ENCODE peak calls at places on chromosomes 5 and 9, in four cellular contexts. X is breast epithelium, I is ovary, C is stomach. T is an unnamed sample.
A peak's percentile ranks its signal among the peaks of the same experiment; 100 is the strongest.

GRCh38 chr9:40914772-40915659 is 213.5 kb downstream of the FOXD4L6 start:
- DNase-seq in C (no peak), I (no peak), X (no peak), T (no peak)

GRCh38 chr5:139446956-139447779 is 7.8 kb upstream of the DNAJC18 start:
- DNase-seq in X (no peak), I (no peak), C (no peak), T (no peak)

GRCh38 chr9:2711716-2712115 is 5.6 kb upstream of the KCNV2 start:
- DNase-seq in C (no peak), X (no peak), I (no peak), T (no peak)

GRCh38 chr5:133292300-133292699 is 240.5 kb downstream of the HSPA4 start:
- DNase-seq in C (no peak), I (no peak), X (no peak), T (no peak)

GRCh38 chr9:134556531-134557068 is 85.0 kb upstream of the COL5A1 start:
- DNase-seq in I (no peak), C (no peak), X (peak; percentile 46), T (no peak)

GRCh38 chr9:3480353-3480655 is 45.5 kb downstream of the RFX3 start:
- DNase-seq in C (no peak), I (no peak), X (no peak), T (no peak)

GRCh38 chr9:128540630-128541355 is 11.6 kb upstream of the SPTAN1 start:
- DNase-seq in C (no peak), X (no peak), I (no peak), T (no peak)

GRCh38 chr5:163596536-163596935 is 91.1 kb downstream of the MAT2B start:
- DNase-seq in X (no peak), C (no peak), I (no peak), T (no peak)

GRCh38 chr5:111772456-111772855 is 15.5 kb upstream of the NREP start:
- DNase-seq in C (no peak), X (no peak), I (no peak), T (no peak)

GRCh38 chr5:126477281-126477680 is 54.1 kb downstream of the GRAMD2B start:
- DNase-seq in I (no peak), C (no peak), X (no peak), T (no peak)

GRCh38 chr9:136438909-136439549 is 616 bp downstream of the INPP5E start:
- DNase-seq in C (no peak), I (no peak), X (no peak), T (peak; percentile 45)

GRCh38 chr5:143566139-143566538 is 162.7 kb upstream of the NR3C1 start:
- DNase-seq in I (no peak), C (no peak), X (no peak), T (no peak)

GRCh38 chr5:51652980-51653379 is 269.7 kb downstream of the ISL1 start:
- DNase-seq in X (no peak), I (no peak), C (no peak), T (no peak)

GRCh38 chr9:31574006-31574750 is 810.3 kb upstream of the ACO1 start:
- DNase-seq in X (no peak), C (no peak), I (no peak), T (no peak)

GRCh38 chr5:168346417-168346816 is 55.0 kb downstream of the WWC1 start:
- DNase-seq in C (peak; percentile 33), I (no peak), X (no peak), T (no peak)

GRCh38 chr5:141245250-141245717 is at the start of gene PCDHB15:
- DNase-seq in I (peak; percentile 56), C (no peak), X (no peak), T (peak; percentile 12)

GRCh38 chr5:157295247-157295646 is 29.3 kb downstream of the CYFIP2 start:
- DNase-seq in X (no peak), C (no peak), I (no peak), T (no peak)

GRCh38 chr5:122295138-122295537 is 16.9 kb upstream of the SNCAIP start:
- DNase-seq in I (no peak), X (no peak), C (no peak), T (no peak)

GRCh38 chr5:43839218-43839617 is 236.2 kb downstream of the NNT start:
- DNase-seq in I (no peak), C (no peak), X (no peak), T (no peak)

GRCh38 chr5:107408564-107408963 is 262.2 kb downstream of the EFNA5 start:
- DNase-seq in C (no peak), I (no peak), X (no peak), T (no peak)

GRCh38 chr9:136292591-136293448 is 11.1 kb downstream of the CCDC187 start:
- DNase-seq in C (peak; percentile 43), I (no peak), X (no peak), T (no peak)

GRCh38 chr9:136323420-136323819 is 3.9 kb upstream of the GPSM1 start:
- DNase-seq in C (no peak), X (no peak), I (no peak), T (no peak)

GRCh38 chr5:103362211-103362610 is 103.6 kb downstream of the MACIR start:
- DNase-seq in I (no peak), X (no peak), C (no peak), T (no peak)

GRCh38 chr9:89428901-89429890 is 68.7 kb downstream of the SEMA4D start:
- DNase-seq in X (no peak), I (no peak), C (no peak), T (peak; percentile 53)

GRCh38 chr5:10461041-10461440 is 19.4 kb downstream of the ROPN1L start:
- DNase-seq in X (no peak), I (no peak), C (no peak), T (no peak)
- H3K36me3 ChIP-seq in X (no peaks in the 10 kb centered on the region), I (no peaks in the 10 kb centered on the region), C (no peaks in the 10 kb centered on the region), T (no peaks in the 10 kb centered on the region)

GRCh38 chr5:150448353-150448752 is 1.2 kb downstream of the RPS14 start:
- DNase-seq in C (no peak), X (no peak), I (no peak), T (no peak)
- H3K4me1 ChIP-seq in C (peaks cover 32% of the 10 kb centered on the region), X (peaks cover 10% of the 10 kb centered on the region), I (peaks cover 3% of the 10 kb centered on the region), T (peaks cover 10% of the 10 kb centered on the region)

GRCh38 chr5:130321931-130322330 is 417.7 kb downstream of the CHSY3 start:
- DNase-seq in C (no peak), X (no peak), I (no peak), T (no peak)

GRCh38 chr5:130324953-130325671 is 420.8 kb downstream of the CHSY3 start:
- DNase-seq in I (no peak), C (no peak), X (no peak), T (no peak)

DNA sequence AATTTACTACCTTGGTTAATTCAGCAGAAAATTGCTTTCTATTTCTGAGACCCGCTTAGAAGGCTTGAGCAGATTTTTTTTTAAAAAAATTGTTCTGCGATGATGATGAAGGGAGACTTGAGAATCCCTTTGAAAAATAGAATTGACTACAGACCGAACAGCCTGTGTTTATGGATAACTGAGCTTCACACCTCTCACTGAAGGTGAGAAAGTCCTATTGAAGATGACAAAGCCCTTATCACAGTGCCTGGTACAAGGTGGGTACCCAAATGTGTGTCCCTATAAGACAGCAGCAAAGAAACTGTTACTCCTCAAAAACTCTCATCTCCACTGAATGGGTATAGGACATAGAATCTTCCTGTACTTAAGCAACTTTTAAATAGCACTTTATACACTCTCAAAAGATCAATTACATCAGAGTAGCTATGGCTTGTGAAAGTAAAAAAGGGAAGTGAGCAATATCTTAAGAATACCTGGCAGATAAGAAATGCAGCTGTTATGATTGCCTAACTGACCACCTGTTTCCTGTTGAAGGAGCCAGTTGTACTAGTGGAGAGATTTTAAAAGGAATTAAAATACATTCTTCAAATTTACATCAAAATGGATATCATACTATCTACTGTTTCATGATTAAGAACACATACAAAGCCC is 419.7 kb downstream of the CHSY3 start:
- DNase-seq in I (no peak), C (no peak), X (no peak), T (no peak)
- H3K9me3 ChIP-seq in I (no peaks in the 10 kb centered on the region), C (peaks cover 5% of the 10 kb centered on the region), X (no peaks in the 10 kb centered on the region), T (no peaks in the 10 kb centered on the region)

DNA sequence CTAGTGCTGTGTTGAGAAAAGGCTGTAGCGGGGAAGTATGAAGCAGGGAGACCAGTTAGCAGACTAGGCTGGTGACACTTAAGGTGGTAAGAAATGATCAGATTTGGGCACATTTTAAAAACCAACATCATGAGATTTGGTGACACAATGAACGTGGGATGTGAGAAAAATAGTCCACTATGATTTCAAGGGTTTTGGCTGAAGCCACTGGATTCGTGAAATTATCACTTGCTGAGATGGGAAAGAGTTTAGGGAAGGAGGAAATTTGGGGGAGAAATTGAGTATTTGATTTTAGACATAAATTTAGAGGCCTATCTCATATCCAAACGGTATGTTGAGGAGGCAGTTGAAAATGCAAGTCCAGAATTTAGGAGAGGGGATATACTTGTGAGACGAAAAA is 23.1 kb downstream of the SKP2 start:
- DNase-seq in C (no peak), I (no peak), X (no peak), T (no peak)
- H3K36me3 ChIP-seq in C (peaks cover 11% of the 10 kb centered on the region), I (no peaks in the 10 kb centered on the region), X (no peaks in the 10 kb centered on the region), T (peaks cover 50% of the 10 kb centered on the region)

GRCh38 chr5:34498582-34498981 is 157.5 kb upstream of the RAI14 start:
- DNase-seq in I (no peak), C (no peak), X (no peak), T (no peak)
- H3K4me1 ChIP-seq in I (peaks cover 5% of the 10 kb centered on the region), C (peaks cover 48% of the 10 kb centered on the region), X (peaks cover 9% of the 10 kb centered on the region), T (no peaks in the 10 kb centered on the region)

GRCh38 chr5:124240732-124241131 is 505.7 kb downstream of the ZNF608 start:
- DNase-seq in X (no peak), I (no peak), C (no peak), T (no peak)

GRCh38 chr5:124239572-124239971 is 506.9 kb downstream of the ZNF608 start:
- DNase-seq in C (no peak), X (no peak), I (no peak), T (no peak)

DNA sequence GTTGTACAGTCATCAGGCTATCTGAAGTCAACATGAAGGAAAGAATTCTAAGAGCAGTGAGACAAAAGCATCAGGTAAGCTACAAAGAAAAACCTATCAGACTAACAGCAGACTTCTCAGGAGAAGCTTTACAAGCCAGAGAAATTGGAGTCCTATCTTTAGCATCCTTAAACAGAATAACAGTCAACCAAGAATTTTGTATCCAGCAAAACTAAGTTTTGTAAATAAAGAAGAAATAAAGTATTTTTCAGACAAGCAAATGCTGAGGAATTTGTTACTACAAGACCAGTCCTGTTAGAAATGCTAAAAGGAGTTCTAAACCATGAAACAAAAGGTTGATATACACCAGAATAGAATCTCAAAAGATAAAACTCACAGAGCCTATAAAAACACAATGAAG is 501.2 kb downstream of the ZNF608 start:
- DNase-seq in C (no peak), I (no peak), X (no peak), T (no peak)
- H3K9me3 ChIP-seq in C (peaks cover 22% of the 10 kb centered on the region), I (no peaks in the 10 kb centered on the region), X (peaks cover 29% of the 10 kb centered on the region), T (no peaks in the 10 kb centered on the region)

GRCh38 chr5:134575316-134575715 is 49.8 kb downstream of the JADE2 start:
- DNase-seq in X (no peak), C (no peak), I (no peak), T (no peak)
- H3K36me3 ChIP-seq in X (peaks cover 8% of the 10 kb centered on the region), C (peaks cover 89% of the 10 kb centered on the region), I (no peaks in the 10 kb centered on the region), T (peaks cover 96% of the 10 kb centered on the region)

GRCh38 chr9:6090272-6090671 is 74.8 kb upstream of the RANBP6 start:
- DNase-seq in C (no peak), X (no peak), I (no peak), T (no peak)
- H3K4me1 ChIP-seq in C (no peaks in the 10 kb centered on the region), X (no peaks in the 10 kb centered on the region), I (no peaks in the 10 kb centered on the region), T (no peaks in the 10 kb centered on the region)